ENCODE peak calls at places on chromosomes 11 and 22, in ten cellular contexts. Z is transverse colon, V is SK-N-SH, R is astrocyte of the spinal cord, O is brain microvascular endothelial cell, E is GM20000, H is testis, B is right atrium auricular region, N is fibroblast of the aortic adventitia, I is endothelial cell. K is an unnamed sample.

GRCh38 chr11:12769834-12770345 is 95.7 kb downstream of the TEAD1 start:
- DNase-seq in Z (no peak), V (no peak), R (peak; percentile 77), O (peak; percentile 71), E (no peak), H (no peak), B (no peak), N (peak; percentile 87), I (no peak), K (no peak)

GRCh38 chr11:13352711-13353110 is 75.1 kb downstream of the BMAL1 start:
- DNase-seq in Z (no peak), V (no peak), R (no peak), O (no peak), E (no peak), H (no peak), B (no peak), N (no peak), I (no peak), K (no peak)

GRCh38 chr22:31544481-31545480 is 48.4 kb downstream of the SFI1 start:
- DNase-seq in Z (no peak), V (no peak), R (no peak), O (no peak), E (no peak), H (no peak), B (no peak), N (no peak), I (no peak), K (no peak)

GRCh38 chr11:57311109-57311936 is 13.4 kb downstream of the TNKS1BP1 start:
- DNase-seq in Z (peak; percentile 92), V (peak; percentile 68), R (peak; percentile 98), O (peak; percentile 95), E (peak; percentile 93), H (peak; percentile 86), B (peak; percentile 96), N (peak; percentile 98), I (peak; percentile 65), K (peak; percentile 94)

GRCh38 chr22:19974233-19974861 is 32.7 kb upstream of the TXNRD2 start:
- DNase-seq in Z (peak; percentile 52), V (peak; percentile 91), R (peak; percentile 77), O (peak; percentile 42), E (peak; percentile 83), H (peak; percentile 81), B (no peak), N (peak; percentile 71), I (peak; percentile 78), K (peak; percentile 84)

GRCh38 chr11:15569626-15570025 is 454.9 kb downstream of the INSC start:
- DNase-seq in Z (no peak), V (no peak), R (peak; percentile 5), O (peak; percentile 3), E (no peak), H (no peak), B (peak; percentile 58), N (peak; percentile 2), I (no peak), K (no peak)

GRCh38 chr22:16131918-16132317 is 442.1 kb downstream of the POTEH start:
- DNase-seq in Z (no peak), V (no peak), R (no peak), O (no peak), E (no peak), H (no peak), B (no peak), N (no peak), I (no peak), K (no peak)

GRCh38 chr11:33399421-33399820 is 142.2 kb downstream of the HIPK3 start:
- DNase-seq in Z (no peak), V (no peak), R (no peak), O (no peak), E (no peak), H (no peak), B (no peak), N (no peak), I (no peak), K (peak; percentile 53)

GRCh38 chr22:29320546-29320945 is 5.0 kb upstream of the RASL10A start:
- DNase-seq in Z (no peak), V (no peak), R (no peak), O (no peak), E (no peak), H (no peak), B (no peak), N (no peak), I (no peak), K (no peak)
- TF ChIP-seq CTCF in Z (no peak), V (peak; percentile 38), R (peak; percentile 14), O (peak; percentile 52), E (no peak), H (no peak), B (no peak), N (no peak), I (no peak), K (peak; percentile 26)

GRCh38 chr11:43578346-43579170 is 102.0 kb upstream of the HSD17B12 start:
- DNase-seq in Z (no peak), V (no peak), R (peak; percentile 23), O (peak; percentile 46), E (no peak), H (no peak), B (no peak), N (peak; percentile 42), I (no peak), K (no peak)

GRCh38 chr11:43574949-43575915 is 105.3 kb upstream of the HSD17B12 start:
- DNase-seq in Z (no peak), V (peak; percentile 83), R (peak; percentile 25), O (peak; percentile 36), E (peak; percentile 42), H (peak; percentile 85), B (no peak), N (peak; percentile 57), I (no peak), K (peak; percentile 71)

GRCh38 chr11:43577566-43578264 is 102.8 kb upstream of the HSD17B12 start:
- DNase-seq in Z (no peak), V (no peak), R (no peak), O (no peak), E (no peak), H (no peak), B (no peak), N (no peak), I (no peak), K (no peak)

GRCh38 chr11:43575931-43576833 is 104.4 kb upstream of the HSD17B12 start:
- DNase-seq in Z (no peak), V (no peak), R (peak; percentile 28), O (no peak), E (no peak), H (no peak), B (no peak), N (peak; percentile 25), I (no peak), K (no peak)

DNA sequence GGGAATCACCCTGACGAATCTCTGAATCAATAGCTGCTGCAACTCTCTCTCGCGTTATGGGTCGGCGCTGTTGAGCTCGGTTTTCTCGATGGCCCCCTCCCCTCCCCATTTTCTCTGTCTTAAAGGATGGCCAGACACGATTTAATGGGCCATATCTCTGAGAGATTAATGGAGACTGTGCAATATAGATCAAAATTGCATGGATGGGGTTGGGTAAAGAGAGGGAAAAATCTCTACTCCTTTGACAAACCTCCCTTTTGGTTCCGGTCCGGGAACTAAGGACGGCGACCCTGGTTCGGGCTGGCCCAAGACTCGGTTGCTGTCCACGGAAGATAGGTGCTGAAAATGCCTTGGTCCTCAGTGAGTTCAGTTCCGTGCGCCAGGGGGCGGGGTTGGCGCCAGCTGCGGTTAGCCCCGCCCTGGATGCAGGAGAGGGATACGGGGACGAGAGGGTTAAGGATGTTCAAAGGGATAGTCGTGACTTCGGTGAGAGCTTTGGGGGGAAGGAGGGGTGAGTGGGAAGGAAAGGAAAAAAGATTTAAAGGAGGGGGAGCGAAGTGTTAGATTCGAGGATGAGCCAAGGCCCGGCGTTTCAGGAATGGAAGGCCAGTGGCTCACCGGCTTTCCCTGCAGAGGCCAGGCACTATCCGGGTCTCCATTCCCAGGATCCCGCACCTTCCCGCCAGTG is 103.6 kb upstream of the HSD17B12 start:
- DNase-seq in Z (no peak), V (peak; percentile 71), R (peak; percentile 25), O (peak; percentile 43), E (peak; percentile 66), H (peak; percentile 90), B (no peak), N (peak; percentile 53), I (peak; percentile 75), K (peak; percentile 42)
- TF ChIP-seq CTCF in Z (no peak), V (peak; percentile 39), R (peak; percentile 38), O (peak; percentile 66), E (no peak), H (peak; percentile 15), B (peak; percentile 57), N (peak; percentile 56), I (peak; percentile 44), K (peak; percentile 57)

GRCh38 chr11:86941871-86942208 is 13.4 kb downstream of the FZD4 start:
- DNase-seq in Z (no peak), V (no peak), R (no peak), O (no peak), E (no peak), H (no peak), B (no peak), N (peak; percentile 48), I (no peak), K (no peak)

GRCh38 chr11:86940122-86940777 is 14.9 kb downstream of the FZD4 start:
- DNase-seq in Z (peak; percentile 26), V (no peak), R (peak; percentile 74), O (peak; percentile 71), E (no peak), H (peak; percentile 86), B (no peak), N (peak; percentile 94), I (peak; percentile 16), K (no peak)

GRCh38 chr11:86941077-86941870 is 13.9 kb downstream of the FZD4 start:
- DNase-seq in Z (no peak), V (no peak), R (no peak), O (no peak), E (no peak), H (no peak), B (no peak), N (peak; percentile 50), I (no peak), K (no peak)

GRCh38 chr11:86938203-86938899 is 16.8 kb downstream of the FZD4 start:
- DNase-seq in Z (no peak), V (no peak), R (no peak), O (no peak), E (no peak), H (no peak), B (no peak), N (no peak), I (no peak), K (no peak)

GRCh38 chr11:86938900-86939880 is 16.0 kb downstream of the FZD4 start:
- DNase-seq in Z (no peak), V (peak; percentile 41), R (peak; percentile 59), O (no peak), E (peak; percentile 42), H (no peak), B (no peak), N (peak; percentile 84), I (peak; percentile 37), K (no peak)
- TF ChIP-seq CTCF in Z (peak; percentile 83), V (peak; percentile 68), R (peak; percentile 61), O (peak; percentile 56), E (peak; percentile 56), H (peak; percentile 52), B (peak; percentile 74), N (peak; percentile 72), I (peak; percentile 81), K (peak; percentile 43)

DNA sequence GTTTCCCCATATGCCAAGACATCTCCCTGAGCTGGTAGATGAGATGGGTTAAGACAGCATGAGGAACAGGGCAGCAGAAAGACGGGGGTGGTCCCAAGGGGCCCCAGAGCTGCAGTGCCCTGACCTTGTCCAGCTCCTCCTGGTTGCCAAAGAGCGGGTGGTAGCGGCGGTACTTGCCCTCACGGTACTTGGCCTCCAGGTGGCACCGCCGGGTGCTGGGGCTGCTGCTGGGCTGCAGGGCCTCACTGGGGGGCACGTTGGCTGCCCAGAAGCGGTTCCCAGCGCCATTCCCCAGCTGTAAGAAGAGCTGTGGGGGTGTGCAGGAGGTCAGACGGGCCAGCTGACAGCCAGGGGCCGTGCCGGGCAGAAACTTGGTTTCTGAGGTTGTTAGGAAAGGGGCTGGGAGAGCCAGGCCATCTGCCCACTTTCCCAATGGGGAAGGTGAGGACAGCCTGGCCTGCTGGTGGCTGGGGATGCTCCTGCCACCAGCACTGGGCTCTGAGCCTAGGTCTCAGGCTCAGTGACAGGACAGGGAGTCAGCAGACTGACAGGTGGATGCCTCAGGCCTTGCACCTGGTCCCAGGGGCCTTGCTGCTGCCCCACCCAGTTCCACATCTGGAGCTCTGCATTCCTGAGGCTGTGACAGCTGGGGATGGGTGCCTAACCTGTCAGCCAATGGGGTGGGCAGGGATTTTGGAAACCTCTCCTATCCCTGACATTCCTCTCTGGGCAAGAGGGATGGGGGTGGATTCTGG is 30.0 kb upstream of the PDE2A start:
- DNase-seq in Z (no peak), V (no peak), R (no peak), O (no peak), E (no peak), H (no peak), B (no peak), N (peak; percentile 30), I (no peak), K (no peak)
- TF ChIP-seq CTCF in Z (no peak), V (peak; percentile 17), R (no peak), O (peak; percentile 37), E (no peak), H (no peak), B (no peak), N (peak; percentile 34), I (no peak), K (peak; percentile 2)

K was measured in WERI-Rb-1.